ENCODE peak calls at places on chromosomes 11 and 22, in seven cellular contexts. G is GM23338, E is upper lobe of left lung, A is right lobe of liver, S is uterus, K is fibroblast of lung, W is ascending aorta. T is an unnamed sample. For H3K36me3, the result is how much of the 10 kb centered on the place peaks cover.

GRCh38 chr11:62147545-62147944 is 23.7 kb downstream of the INCENP start:
- DNase-seq in G (no peak), E (no peak), A (no peak), S (no peak), K (no peak), W (no peak), T (no peak)

GRCh38 chr11:123251656-123252344 is 56.8 kb upstream of the CLMP start:
- DNase-seq in G (no peak), E (no peak), A (peak), S (peak), K (no peak), W (no peak), T (peak)

GRCh38 chr22:39169797-39170466 is 17.5 kb upstream of the CBX7 start:
- DNase-seq in G (no peak), E (no peak), A (no peak), S (no peak), K (no peak), W (no peak), T (no peak)

GRCh38 chr22:37672920-37673453 is 2.4 kb upstream of the LGALS1 start:
- DNase-seq in G (no peak), E (no peak), A (no peak), S (no peak), K (no peak), W (no peak), T (no peak)

GRCh38 chr11:34827239-34827638 is 88.9 kb downstream of the APIP start:
- DNase-seq in G (no peak), E (no peak), A (no peak), S (no peak), K (no peak), W (no peak), T (no peak)

GRCh38 chr11:66728760-66729385 is at the start of gene SPTBN2:
- DNase-seq in G (peak), E (no peak), A (no peak), S (no peak), K (peak), W (no peak), T (no peak)

GRCh38 chr11:45872513-45873356 is 12.7 kb upstream of the MAPK8IP1 start:
- DNase-seq in G (peak), E (peak), A (no peak), S (no peak), K (peak), W (no peak), T (no peak)

GRCh38 chr11:102318469-102318868 is 1.2 kb downstream of the BIRC3 start:
- DNase-seq in G (no peak), E (peak), A (no peak), S (no peak), K (peak), W (no peak), T (no peak)

GRCh38 chr11:124751741-124752470 is at the start of gene VSIG2:
- DNase-seq in G (no peak), E (no peak), A (no peak), S (no peak), K (no peak), W (no peak), T (no peak)

GRCh38 chr11:132982769-132983168 is 549.5 kb downstream of the OPCML start:
- DNase-seq in G (peak), E (no peak), A (no peak), S (no peak), K (peak), W (no peak), T (no peak)

GRCh38 chr11:126331286-126331685 is 24.2 kb upstream of the ST3GAL4 start:
- DNase-seq in G (no peak), E (no peak), A (no peak), S (no peak), K (no peak), W (no peak), T (no peak)

GRCh38 chr11:73883856-73884255 is 7.1 kb downstream of the PAAF1 start:
- DNase-seq in G (no peak), E (no peak), A (no peak), S (no peak), K (no peak), W (no peak), T (no peak)

GRCh38 chr22:30636226-30637077 is 871 bp downstream of the SLC35E4 start:
- DNase-seq in G (peak), E (peak), A (no peak), S (peak), K (peak), W (no peak), T (peak)

GRCh38 chr11:65487467-65488272 is 11.2 kb upstream of the MALAT1 start:
- DNase-seq in G (peak), E (peak), A (peak), S (peak), K (peak), W (peak), T (peak)

GRCh38 chr22:50294319-50294656 is 13.2 kb downstream of the PLXNB2 start:
- DNase-seq in G (no peak), E (no peak), A (no peak), S (no peak), K (no peak), W (no peak), T (no peak)

GRCh38 chr11:131033151-131033651 is 116.9 kb upstream of the SNX19 start:
- DNase-seq in G (peak), E (peak), A (no peak), S (no peak), K (peak), W (no peak), T (no peak)

DNA sequence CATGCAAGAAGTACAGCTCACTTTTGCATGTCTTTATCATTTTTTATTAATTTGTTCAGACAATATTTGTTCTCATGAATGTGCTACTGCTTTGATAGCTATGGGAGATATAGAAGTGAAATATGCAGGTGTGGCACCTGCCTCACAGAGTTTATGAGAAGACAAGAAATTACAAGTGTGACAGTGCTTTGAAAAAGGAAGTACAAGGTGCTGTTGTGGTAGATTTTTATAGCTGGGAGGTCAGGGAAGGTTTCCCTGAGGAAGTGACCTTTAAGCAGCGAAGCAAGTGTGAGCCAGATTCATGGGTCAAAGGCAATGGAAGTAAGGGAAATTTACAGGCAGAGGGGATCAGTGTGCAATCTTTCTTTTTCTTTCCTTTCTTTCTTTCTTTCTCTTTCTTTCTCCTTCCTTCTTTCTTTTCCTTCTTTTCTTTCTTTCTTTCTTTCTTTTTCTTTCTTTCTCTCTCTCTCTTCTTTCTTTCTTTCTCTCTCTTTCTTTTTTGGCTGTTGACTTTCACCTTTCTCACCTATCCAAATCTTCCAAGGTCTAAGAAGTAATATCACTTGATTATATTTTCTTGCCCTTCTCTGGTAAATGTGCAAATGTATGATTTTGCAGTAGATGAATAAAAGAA is 6.4 kb upstream of the BMAL1 start:
- DNase-seq in G (no peak), E (no peak), A (no peak), S (no peak), K (no peak), W (no peak), T (no peak)
- H3K36me3 ChIP-seq in G (under half), E (under half), A (under half), S (under half), K (under half), W (under half), T (under half)

DNA sequence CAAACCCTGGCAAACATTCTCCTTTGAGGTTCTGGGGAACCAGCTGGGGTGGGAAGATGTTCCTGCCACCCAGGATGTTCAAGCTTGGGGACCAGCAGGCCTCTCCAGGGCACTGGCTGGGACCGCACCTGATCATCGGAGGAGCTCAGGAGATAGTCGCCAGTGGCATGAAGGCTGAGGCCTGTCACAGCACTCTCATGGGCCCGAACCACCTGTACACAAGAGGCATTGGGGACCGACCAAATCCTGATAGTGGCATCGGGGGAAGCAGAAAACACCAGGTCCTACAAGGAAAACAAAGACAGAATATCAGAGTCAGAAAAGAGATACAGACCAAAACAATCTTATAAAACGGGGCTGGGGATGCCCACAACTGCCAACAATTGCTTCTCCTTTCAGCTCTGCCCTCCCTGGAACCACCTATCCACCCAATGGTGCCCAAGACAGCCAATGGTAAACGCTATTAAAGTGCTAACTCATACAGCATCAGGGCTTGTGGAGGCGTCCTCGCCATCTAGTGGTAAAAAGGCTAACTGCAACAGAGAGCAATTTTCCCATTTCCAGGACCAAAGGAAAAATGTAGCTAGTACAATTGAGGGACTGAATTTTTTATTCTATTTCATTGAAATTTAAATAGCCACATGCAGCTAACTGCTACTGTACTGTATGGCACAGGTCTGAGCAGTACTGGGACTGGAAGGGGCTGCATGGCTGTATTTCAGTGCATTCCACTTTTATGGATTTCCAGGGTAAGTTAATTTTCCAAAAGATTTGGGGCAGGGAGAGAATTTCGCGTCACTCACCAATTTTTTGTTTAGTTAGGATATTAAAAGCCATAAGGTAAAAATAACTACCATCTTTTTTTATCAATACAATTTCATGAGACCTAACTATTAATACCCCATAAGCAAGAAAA is 7.1 kb downstream of the PRPF19 start:
- DNase-seq in G (peak), E (peak), A (no peak), S (no peak), K (peak), W (no peak), T (peak)
- H3K36me3 ChIP-seq in G (half or more), E (half or more), A (under half), S (under half), K (under half), W (half or more), T (half or more)

GRCh38 chr11:19727246-19727645 is 14.6 kb downstream of the NAV2 start:
- DNase-seq in G (no peak), E (no peak), A (no peak), S (peak), K (peak), W (no peak), T (no peak)
- H3K36me3 ChIP-seq in G (under half), E (under half), A (under half), S (under half), K (under half), W (under half), T (under half)

DNA sequence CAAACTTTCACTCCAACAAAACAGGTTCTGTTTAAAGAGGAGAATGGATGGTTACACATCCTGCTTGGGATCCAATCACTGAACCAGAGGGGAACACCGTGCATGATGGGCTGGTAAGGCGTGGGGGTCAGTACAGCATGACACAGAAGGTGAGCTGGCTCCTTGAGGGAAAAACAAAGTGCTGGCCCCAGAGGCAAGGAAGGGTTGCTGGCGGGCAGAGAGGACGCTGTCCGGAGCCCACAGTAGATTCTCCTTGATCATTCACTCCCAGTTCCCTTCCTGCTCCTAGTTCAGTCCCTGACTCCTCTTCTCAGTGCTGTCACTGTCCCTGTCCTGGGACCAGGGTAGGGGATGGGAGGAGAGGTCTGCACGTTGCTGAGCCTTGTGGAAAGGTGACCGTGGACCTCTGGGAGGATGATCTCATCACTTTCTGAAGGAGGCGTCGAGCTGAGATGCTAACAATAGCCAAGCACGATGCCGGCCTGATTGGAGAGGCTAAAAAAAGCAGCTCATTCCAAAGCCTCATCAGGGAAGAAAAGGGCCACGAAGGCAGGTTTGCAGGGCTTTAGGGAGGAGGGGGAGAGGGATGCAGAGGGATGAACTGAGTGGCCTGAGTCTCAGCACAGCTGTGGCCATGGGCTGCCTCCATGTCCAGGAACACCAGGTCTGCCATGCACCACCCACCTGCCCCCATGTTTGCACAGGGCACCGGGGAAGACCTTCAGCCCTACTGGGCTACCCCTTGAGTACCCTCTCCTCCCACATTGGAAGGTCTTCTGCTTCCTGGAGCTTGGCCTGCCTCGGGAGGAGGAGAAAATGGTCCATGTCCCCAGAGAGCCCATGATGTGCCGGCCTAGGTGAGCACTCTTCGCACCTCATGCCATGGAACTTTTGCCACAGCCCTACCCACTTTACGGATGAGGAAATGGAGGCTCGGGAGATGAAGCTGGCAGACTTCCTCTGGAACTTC is 72.7 kb upstream of the RTL6 start:
- DNase-seq in G (no peak), E (no peak), A (peak), S (no peak), K (no peak), W (no peak), T (no peak)
- H3K36me3 ChIP-seq in G (under half), E (under half), A (under half), S (under half), K (under half), W (under half), T (under half)

DNA sequence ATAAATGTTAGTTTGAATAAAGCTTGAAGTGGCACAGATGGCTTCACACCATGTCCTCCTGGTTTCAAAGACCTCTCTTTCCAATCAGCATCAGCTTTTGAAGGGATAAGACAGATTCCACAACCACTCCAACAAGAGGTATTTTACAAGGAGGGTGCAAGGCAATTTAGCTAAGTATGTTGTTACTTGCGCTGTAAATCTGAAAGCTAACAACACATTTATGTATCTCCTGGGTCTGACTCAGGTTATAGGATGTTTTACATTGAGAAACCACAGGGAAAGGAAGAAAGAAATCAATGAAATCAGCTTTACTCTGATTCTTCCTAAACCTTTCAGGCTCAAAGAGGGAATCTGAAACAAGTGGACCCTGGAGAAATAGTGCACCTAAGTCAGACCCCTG is 12.1 kb downstream of the CWC15 start:
- DNase-seq in G (no peak), E (no peak), A (no peak), S (no peak), K (no peak), W (no peak), T (no peak)
- H3K36me3 ChIP-seq in G (under half), E (half or more), A (under half), S (under half), K (under half), W (half or more), T (half or more)

DNA sequence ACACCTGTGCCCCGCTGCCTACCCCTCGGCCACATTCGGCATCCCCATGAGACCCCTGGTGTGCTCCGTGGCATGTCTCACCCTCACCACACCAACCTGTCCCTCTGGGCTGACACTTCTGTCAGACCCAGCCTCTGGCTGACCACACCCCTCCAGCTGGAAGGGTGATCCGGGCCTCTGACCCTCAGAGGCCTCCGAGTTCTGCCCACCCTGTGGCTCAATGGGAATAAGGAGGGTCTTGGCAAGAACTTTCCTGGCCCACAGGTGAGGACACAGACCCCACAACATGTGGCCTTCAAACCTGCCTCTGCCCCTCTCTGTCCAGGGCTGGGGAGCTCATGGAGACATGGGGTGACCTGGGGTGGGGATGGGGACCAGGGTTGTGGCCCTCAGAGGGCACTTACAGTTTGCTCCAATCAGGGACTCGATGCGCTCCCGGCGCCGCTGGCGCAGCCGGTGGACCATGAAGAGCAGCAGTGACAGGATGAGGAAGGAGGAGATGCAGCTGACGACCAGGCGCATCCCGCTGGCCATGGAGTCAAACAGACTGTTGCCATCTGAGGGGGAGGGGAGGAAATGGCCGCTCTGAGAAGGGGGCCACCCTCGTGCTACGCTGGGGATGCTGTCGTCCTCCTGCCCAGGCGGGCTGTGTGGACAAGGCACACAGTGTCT is 80.7 kb downstream of the DGCR2 start:
- DNase-seq in G (no peak), E (no peak), A (no peak), S (no peak), K (no peak), W (no peak), T (no peak)
- H3K36me3 ChIP-seq in G (under half), E (half or more), A (under half), S (under half), K (under half), W (half or more), T (half or more)

DNA sequence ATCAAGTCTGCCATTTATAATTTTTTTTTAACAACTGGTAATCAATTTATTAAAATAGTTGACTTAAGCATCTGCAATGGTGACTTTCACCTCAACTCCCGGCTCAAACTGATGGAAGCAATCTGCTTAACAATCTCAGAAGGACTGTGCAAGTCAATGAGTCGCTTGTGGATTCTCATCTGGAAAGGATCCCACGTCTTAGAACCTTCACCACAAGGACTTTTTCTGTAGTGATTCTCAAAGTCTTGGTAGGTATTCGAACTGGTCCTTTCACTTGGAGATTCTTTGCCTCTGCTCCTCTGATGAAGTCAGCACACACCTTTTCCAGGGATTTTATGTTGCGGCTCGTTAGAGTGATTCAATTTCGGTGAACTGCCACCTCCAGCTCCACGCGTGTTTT is 7.3 kb downstream of the RSF1 start:
- DNase-seq in G (no peak), E (no peak), A (no peak), S (no peak), K (peak), W (no peak), T (no peak)
- H3K36me3 ChIP-seq in G (under half), E (under half), A (under half), S (under half), K (under half), W (under half), T (under half)

GRCh38 chr22:23834406-23834805 is 4.4 kb downstream of the DERL3 start:
- DNase-seq in G (no peak), E (no peak), A (no peak), S (no peak), K (no peak), W (no peak), T (no peak)
- H3K36me3 ChIP-seq in G (under half), E (under half), A (under half), S (under half), K (under half), W (under half), T (under half)

DNA sequence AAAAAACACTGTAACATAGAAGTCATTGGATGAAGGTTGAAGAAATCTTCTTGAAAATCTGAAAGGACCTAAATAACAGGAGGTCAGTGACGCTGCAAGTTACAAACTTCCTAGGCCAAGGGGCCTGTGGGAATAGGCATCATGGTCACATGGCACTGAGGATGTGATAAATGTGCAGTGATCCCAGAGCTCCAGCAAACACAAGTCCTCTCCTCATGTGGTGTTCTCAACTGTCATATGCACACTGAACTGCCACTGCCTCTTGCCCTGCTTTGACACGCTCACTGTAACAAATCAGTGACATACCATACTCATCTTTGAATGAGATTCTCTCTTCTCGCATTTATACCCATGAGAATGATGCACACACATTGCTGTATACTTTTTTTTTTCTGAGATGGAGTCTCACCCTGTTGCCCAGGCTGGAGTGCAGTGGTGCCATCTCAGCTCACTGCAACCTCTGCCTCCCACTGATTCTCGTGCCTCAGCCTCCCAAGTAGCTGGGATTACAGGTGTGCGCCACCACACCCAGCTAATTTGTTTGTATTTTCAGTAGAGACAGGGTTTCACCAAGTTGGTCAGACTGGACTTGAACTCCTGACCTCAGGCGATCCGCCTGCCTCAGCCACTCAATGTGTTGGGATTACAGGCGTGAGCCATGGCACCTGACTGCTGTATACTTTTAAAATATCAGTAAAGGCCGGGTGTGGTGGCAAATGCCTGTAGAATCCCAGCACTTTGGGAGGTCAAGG is 65.1 kb upstream of the YPEL1 start:
- DNase-seq in G (no peak), E (no peak), A (no peak), S (no peak), K (no peak), W (no peak), T (no peak)
- H3K36me3 ChIP-seq in G (under half), E (under half), A (under half), S (under half), K (under half), W (half or more), T (under half)

GRCh38 chr22:48353116-48353947 is 1474.3 kb downstream of the BRD1 start:
- DNase-seq in G (no peak), E (no peak), A (no peak), S (no peak), K (no peak), W (no peak), T (no peak)
- H3K36me3 ChIP-seq in G (under half), E (under half), A (under half), S (under half), K (under half), W (under half), T (under half)